ENCODE peak calls at places on chromosomes 13 and 19, in four cellular contexts. H, F, K and B are unnamed samples.

GRCh38 chr19:10288662-10289166 is 1.0 kb upstream of the ICAM5 start:
- DNase-seq in K (no peak), F (peak; percentile 72), H (no peak), B (peak; percentile 63)

GRCh38 chr19:45171211-45171623 is 6.8 kb downstream of the TRAPPC6A start:
- DNase-seq in F (peak; percentile 46), H (peak; percentile 20), K (no peak), B (peak; percentile 46)

GRCh38 chr13:97018029-97018819 is 23.9 kb upstream of the OXGR1 start:
- DNase-seq in F (peak; percentile 44), H (no peak), K (peak; percentile 40), B (peak; percentile 64)

GRCh38 chr19:35120492-35120891 is 4.9 kb downstream of the FXYD3 start:
- DNase-seq in K (no peak), F (no peak), H (no peak), B (peak; percentile 96)

GRCh38 chr13:32824671-32825070 is 191.6 kb upstream of the KL start:
- DNase-seq in K (no peak), F (no peak), H (no peak), B (peak; percentile 92)

GRCh38 chr19:5407356-5407755 is 47.9 kb upstream of the ZNRF4 start:
- DNase-seq in H (no peak), F (no peak), K (no peak), B (no peak)

GRCh38 chr13:45194081-45194939 is 6.5 kb downstream of the KCTD4 start:
- DNase-seq in K (no peak), H (no peak), F (no peak), B (peak; percentile 54)

GRCh38 chr13:77740931-77741586 is 43.6 kb downstream of the SLAIN1 start:
- DNase-seq in H (no peak), F (no peak), K (no peak), B (no peak)

GRCh38 chr13:112879283-112879833 is 89.7 kb upstream of the MCF2L start:
- DNase-seq in F (no peak), K (no peak), H (no peak), B (no peak)

GRCh38 chr13:67235265-67235664 is 5.1 kb upstream of the PCDH9 start:
- DNase-seq in F (no peak), K (no peak), H (no peak), B (no peak)

GRCh38 chr19:10294368-10294697 is 4.6 kb downstream of the ICAM5 start:
- DNase-seq in H (no peak), F (peak; percentile 17), K (no peak), B (no peak)

GRCh38 chr19:16921766-16922591 is 33.2 kb downstream of the F2RL3 start:
- DNase-seq in K (no peak), F (no peak), H (no peak), B (no peak)

GRCh38 chr13:31699650-31700049 is 39.7 kb upstream of the RXFP2 start:
- DNase-seq in H (no peak), F (no peak), K (no peak), B (no peak)

GRCh38 chr19:51163257-51163656 is 21.2 kb downstream of the SIGLEC7 start:
- DNase-seq in K (no peak), F (no peak), H (no peak), B (peak; percentile 6)

GRCh38 chr13:82702513-82702912 is 1179.8 kb downstream of the SLITRK1 start:
- DNase-seq in H (no peak), K (no peak), F (no peak), B (no peak)

GRCh38 chr13:27536361-27537101 is 83.8 kb downstream of the LNX2 start:
- DNase-seq in K (no peak), F (no peak), H (no peak), B (peak; percentile 77)

GRCh38 chr13:47025791-47026419 is 129.1 kb upstream of the HTR2A start:
- DNase-seq in K (no peak), F (no peak), H (no peak), B (no peak)

GRCh38 chr13:64912141-64912540 is 2318.0 kb downstream of the PCDH9 start:
- DNase-seq in F (no peak), H (no peak), K (no peak), B (peak; percentile 74)

GRCh38 chr13:59906413-59907027 is 257.2 kb downstream of the DIAPH3 start:
- DNase-seq in F (no peak), K (no peak), H (no peak), B (peak; percentile 40)

GRCh38 chr19:32876919-32877285 is 7.3 kb upstream of the SLC7A9 start:
- DNase-seq in F (no peak), K (no peak), H (no peak), B (peak; percentile 7)

GRCh38 chr13:57624565-57625435 is 6.7 kb upstream of the PCDH17 start:
- DNase-seq in H (no peak), K (peak; percentile 49), F (peak; percentile 12), B (peak; percentile 71)

GRCh38 chr19:5349041-5349440 is 8.4 kb upstream of the PTPRS start:
- DNase-seq in H (no peak), K (no peak), F (no peak), B (no peak)

GRCh38 chr19:51259348-51260245 is 8.7 kb downstream of the SIGLECL1 start:
- DNase-seq in K (peak; percentile 29), F (peak; percentile 68), H (no peak), B (peak; percentile 24)

GRCh38 chr19:54160182-54160811 is 776 bp upstream of the LENG1 start:
- DNase-seq in K (no peak), F (peak; percentile 22), H (no peak), B (no peak)

GRCh38 chr13:33228645-33229445 is 56.7 kb downstream of the STARD13 start:
- DNase-seq in K (no peak), F (no peak), H (no peak), B (peak; percentile 58)